ENCODE peak calls at places on chromosomes 6 and 20, in ten cellular contexts. U, A, N, O, Q, S, D, I, E and T are unnamed samples. For H3K4me1, the result is how much of the 10 kb centered on the place peaks cover.

GRCh38 chr6:154868143-154868594 is 126.9 kb upstream of the TIAM2 start:
- DNase-seq in I (no peak), E (no peak), A (peak), O (no peak), U (peak), Q (no peak), D (no peak), S (peak), N (no peak), T (peak)

GRCh38 chr20:14497004-14497403 is 159.6 kb upstream of the FLRT3 start:
- DNase-seq in O (no peak), I (no peak), U (no peak), Q (no peak), A (no peak), D (no peak), N (no peak), E (no peak), S (no peak), T (no peak)

GRCh38 chr20:25269057-25269832 is 21.4 kb downstream of the PYGB start:
- DNase-seq in S (no peak), E (no peak), Q (peak), N (no peak), O (no peak), U (no peak), D (no peak), A (no peak), I (no peak), T (no peak)

GRCh38 chr20:52190437-52191131 is 995 bp downstream of the ZFP64 start:
- DNase-seq in U (peak), S (peak), N (peak), E (no peak), Q (peak), D (no peak), O (no peak), A (peak), I (no peak), T (peak)

GRCh38 chr6:159151266-159151855 is 17.8 kb upstream of the FNDC1 start:
- DNase-seq in E (no peak), O (no peak), D (peak), N (no peak), A (peak), U (peak), S (peak), Q (peak), I (no peak), T (peak)

GRCh38 chr6:31821301-31822037 is 6.1 kb upstream of the HSPA1B start:
- DNase-seq in A (peak), S (peak), N (no peak), I (no peak), U (peak), O (peak), Q (peak), D (peak), E (peak), T (peak)

GRCh38 chr20:6663751-6664388 is 103.6 kb upstream of the BMP2 start:
- DNase-seq in A (no peak), O (no peak), Q (peak), I (no peak), D (no peak), N (no peak), S (peak), E (no peak), U (no peak), T (no peak)

GRCh38 chr20:853406-853996 is 20.0 kb downstream of the FAM110A start:
- DNase-seq in U (no peak), Q (no peak), S (no peak), A (no peak), N (no peak), D (no peak), E (no peak), O (no peak), I (no peak), T (no peak)

GRCh38 chr6:70124882-70125535 is 177.9 kb downstream of the COL9A1 start:
- DNase-seq in O (no peak), N (no peak), S (peak), D (no peak), Q (peak), U (no peak), A (peak), E (no peak), I (no peak), T (no peak)

GRCh38 chr20:17845701-17846475 is 122.7 kb downstream of the SNX5 start:
- DNase-seq in A (no peak), S (no peak), Q (peak), O (no peak), D (no peak), U (no peak), E (no peak), N (no peak), I (no peak), T (no peak)

GRCh38 chr6:100946711-100947110 is 65.6 kb upstream of the ASCC3 start:
- DNase-seq in N (no peak), I (no peak), O (no peak), U (no peak), D (no peak), A (no peak), Q (no peak), S (no peak), E (no peak), T (no peak)

GRCh38 chr20:658202-658601 is 5.2 kb upstream of the SRXN1 start:
- DNase-seq in Q (no peak), N (no peak), E (no peak), O (no peak), A (no peak), I (no peak), U (no peak), S (no peak), D (no peak), T (no peak)

GRCh38 chr20:1322511-1323245 is 6.3 kb downstream of the SDCBP2 start:
- DNase-seq in A (peak), O (no peak), U (no peak), N (no peak), E (no peak), I (no peak), S (peak), D (no peak), Q (no peak), T (no peak)

GRCh38 chr6:105069821-105070445 is 109.9 kb downstream of the POPDC3 start:
- DNase-seq in N (no peak), S (no peak), A (peak), D (no peak), I (no peak), E (no peak), U (no peak), Q (no peak), O (no peak), T (peak)

GRCh38 chr6:134511984-134512383 is 194.1 kb upstream of the SGK1 start:
- DNase-seq in Q (no peak), U (no peak), A (no peak), O (no peak), S (no peak), D (no peak), I (no peak), N (no peak), E (no peak), T (no peak)

GRCh38 chr6:111850288-111850937 is 22.8 kb downstream of the FYN start:
- DNase-seq in A (no peak), U (no peak), N (no peak), O (no peak), E (peak), D (no peak), I (no peak), S (no peak), Q (no peak), T (no peak)

GRCh38 chr20:38129893-38130609 is 35.0 kb downstream of the TGM2 start:
- DNase-seq in A (no peak), S (no peak), U (no peak), O (peak), Q (no peak), E (no peak), N (no peak), I (no peak), D (peak), T (no peak)

DNA sequence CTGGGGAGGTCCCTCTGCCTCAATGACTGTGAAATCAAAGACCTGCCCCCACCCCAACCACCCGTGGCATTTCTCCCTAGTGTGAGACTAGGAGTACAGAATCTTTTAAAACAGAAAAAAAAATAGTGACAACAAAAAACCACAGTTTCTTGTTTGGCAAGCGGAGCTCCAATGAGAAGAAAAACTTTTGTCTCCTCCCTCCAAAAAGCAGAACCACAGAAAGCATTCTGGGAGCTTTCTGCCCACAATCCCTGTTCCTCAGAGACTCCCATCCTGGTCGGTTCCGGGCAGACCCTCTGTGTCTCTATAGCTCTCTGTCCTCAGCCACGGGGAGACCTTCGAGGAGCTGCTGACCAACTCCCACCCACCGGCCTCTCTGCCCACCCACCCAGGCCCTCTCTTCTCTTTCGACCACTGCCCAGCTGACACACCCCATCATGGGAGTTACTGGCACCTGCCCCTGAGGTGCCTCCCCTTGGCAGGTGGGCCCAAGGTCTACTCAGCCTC is 4.9 kb downstream of the PREX1 start:
- DNase-seq in D (no peak), Q (no peak), I (no peak), U (no peak), N (no peak), A (no peak), E (no peak), S (no peak), O (no peak), T (no peak)
- H3K4me1 ChIP-seq in D (under half), Q (under half), I (half or more), U (under half), N (half or more), A (under half), E (half or more), S (under half), O (half or more), T (under half)

DNA sequence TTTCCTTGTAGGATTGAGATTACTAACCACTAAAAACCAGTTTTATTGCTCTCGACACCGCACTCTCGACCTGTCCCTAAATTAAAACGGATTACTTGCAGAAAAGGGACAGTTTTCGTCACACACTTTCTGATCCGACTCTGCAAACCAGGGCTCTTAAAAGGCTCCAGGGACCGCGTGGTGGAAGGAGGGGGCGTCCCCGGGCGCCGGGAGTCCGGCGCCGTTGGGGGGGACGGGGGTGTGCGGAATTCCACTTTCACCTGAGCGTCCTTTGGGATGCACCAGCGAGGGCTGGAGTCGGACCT is 695 bp downstream of the MAK start:
- DNase-seq in A (peak), S (peak), Q (peak), I (no peak), U (no peak), O (no peak), D (no peak), N (no peak), E (no peak), T (no peak)
- H3K27ac ChIP-seq in A (peak), S (no peak), Q (no peak), I (no peak), U (peak), O (peak), D (no peak), N (peak), E (no peak), T (no peak)

GRCh38 chr6:16132909-16133308 is 4.0 kb downstream of the MYLIP start:
- DNase-seq in D (no peak), E (no peak), N (no peak), A (no peak), I (no peak), O (no peak), U (no peak), Q (no peak), S (no peak), T (no peak)

GRCh38 chr6:16136086-16136485 is 7.2 kb downstream of the MYLIP start:
- DNase-seq in O (no peak), Q (no peak), S (no peak), N (peak), U (no peak), I (no peak), A (no peak), E (no peak), D (no peak), T (no peak)

GRCh38 chr6:16136536-16137450 is 7.9 kb downstream of the MYLIP start:
- DNase-seq in E (no peak), U (no peak), A (peak), I (no peak), O (no peak), S (peak), Q (no peak), D (peak), N (no peak), T (no peak)

GRCh38 chr6:16134430-16134829 is 5.5 kb downstream of the MYLIP start:
- DNase-seq in I (no peak), U (no peak), S (no peak), A (no peak), Q (no peak), O (no peak), D (no peak), N (no peak), E (no peak), T (no peak)

DNA sequence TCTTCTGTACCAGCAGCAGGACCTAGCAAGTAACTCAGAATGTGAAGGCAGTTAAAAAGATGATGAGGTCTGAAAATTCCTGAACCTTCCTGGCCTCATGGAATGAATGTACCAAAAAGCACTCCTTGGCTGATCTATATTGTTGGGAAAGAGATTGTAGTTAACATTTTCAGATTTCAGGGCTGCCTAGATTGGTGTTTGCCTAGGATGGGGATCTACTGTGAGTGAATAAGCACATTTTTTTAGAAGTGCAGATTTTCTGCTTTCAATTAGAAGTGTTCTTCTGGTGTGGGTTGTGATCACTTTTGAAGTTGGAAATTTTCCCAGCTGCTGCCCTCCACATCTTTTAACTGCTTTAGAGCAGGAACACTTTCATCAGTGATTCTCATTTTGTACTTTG is 6.2 kb downstream of the MYLIP start:
- DNase-seq in N (no peak), U (no peak), O (no peak), S (no peak), A (no peak), I (no peak), Q (no peak), E (no peak), D (no peak), T (no peak)
- H3K4me1 ChIP-seq in N (half or more), U (half or more), O (half or more), S (half or more), A (under half), I (half or more), Q (under half), E (half or more), D (under half), T (half or more)

GRCh38 chr20:5131502-5131901 is 4.7 kb downstream of the CDS2 start:
- DNase-seq in O (no peak), D (no peak), Q (no peak), S (no peak), U (no peak), N (no peak), I (no peak), A (no peak), E (no peak), T (no peak)
- H3K27ac ChIP-seq in O (no peak), D (peak), Q (no peak), S (no peak), U (no peak), N (no peak), I (no peak), A (no peak), E (peak), T (no peak)

DNA sequence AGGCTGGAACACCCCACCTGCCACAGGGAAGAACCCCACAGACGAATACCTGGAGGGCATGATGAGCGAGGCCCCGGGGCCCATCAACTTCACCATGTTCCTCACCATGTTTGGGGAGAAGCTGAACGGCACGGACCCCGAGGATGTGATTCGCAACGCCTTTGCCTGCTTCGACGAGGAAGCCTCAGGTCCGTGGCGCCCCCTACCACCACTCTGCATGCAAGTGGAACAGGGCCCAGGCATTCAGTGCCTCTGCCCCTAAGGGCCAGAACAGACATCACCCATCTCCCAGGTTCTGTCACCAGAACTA is 6.6 kb downstream of the MYL9 start:
- DNase-seq in Q (no peak), E (no peak), S (no peak), U (no peak), D (peak), O (no peak), I (no peak), A (no peak), N (no peak), T (no peak)
- H3K4me1 ChIP-seq in Q (under half), E (under half), S (under half), U (under half), D (under half), O (under half), I (under half), A (under half), N (under half), T (under half)